ENCODE peak calls at places on chromosome 22, in four cellular contexts. X is RPMI7951, M is hepatocyte, S is NCI-H460. R is an unnamed sample.

GRCh38 chr22:38422615-38423511 is 32.1 kb downstream of the KCNJ4 start:
- DNase-seq in M (no peak), X (no peak), S (no peak), R (no peak)

GRCh38 chr22:17471901-17472566 is 91.3 kb upstream of the SLC25A18 start:
- DNase-seq in S (no peak), X (no peak), M (no peak), R (no peak)

GRCh38 chr22:30196141-30196866 is 50.3 kb downstream of the LIF start:
- DNase-seq in S (peak), X (peak), M (peak), R (peak)

GRCh38 chr22:44352378-44353062 is 39.8 kb upstream of the SHISAL1 start:
- DNase-seq in M (no peak), S (no peak), X (no peak), R (no peak)

GRCh38 chr22:42719656-42720262 is 911 bp downstream of the A4GALT start:
- DNase-seq in M (no peak), X (no peak), S (no peak), R (no peak)

GRCh38 chr22:36701166-36701713 is 2.3 kb downstream of the CACNG2 start:
- DNase-seq in X (no peak), M (no peak), S (no peak), R (no peak)

GRCh38 chr22:38304526-38304925 is 12.7 kb downstream of the CSNK1E start:
- DNase-seq in S (no peak), M (no peak), X (no peak), R (peak)

GRCh38 chr22:48981671-48982070 is 846.0 kb downstream of the BRD1 start:
- DNase-seq in M (no peak), X (no peak), S (no peak), R (no peak)

GRCh38 chr22:50220603-50221409 is 20.0 kb downstream of the SELENOO start:
- DNase-seq in M (no peak), X (no peak), S (no peak), R (no peak)

GRCh38 chr22:47567741-47568140 is 805.3 kb downstream of the TBC1D22A start:
- DNase-seq in M (no peak), S (no peak), X (no peak), R (no peak)

R was measured in fibroblast of mammary gland.